ENCODE peak calls at places on chromosomes 4 and X, in six cellular contexts. One of them, this sample, is unnamed.

GRCh38 chr4:177064724-177065394 is 244.8 kb upstream of the NEIL3 start:
- DNase-seq in IMR-90: no peak
- DNase-seq in GM12878: no peak
- DNase-seq in A549: no peak
- DNase-seq in HepG2: no peak
- DNase-seq in K562: no peak
- DNase-seq in this sample: no peak

GRCh38 chr4:153233761-153234371 is 29.6 kb downstream of the TRIM2 start:
- DNase-seq in K562: no peak
- DNase-seq in GM12878: no peak
- DNase-seq in A549: peak
- DNase-seq in IMR-90: peak
- DNase-seq in HepG2: no peak
- DNase-seq in this sample: no peak

GRCh38 chr4:5976431-5976830 is 41.8 kb downstream of the C4orf50 start:
- DNase-seq in HepG2: no peak
- DNase-seq in GM12878: no peak
- DNase-seq in A549: no peak
- DNase-seq in K562: no peak
- DNase-seq in IMR-90: no peak
- DNase-seq in this sample: no peak

GRCh38 chrX:131762802-131763234 is 218.9 kb downstream of the OR13H1 start:
- DNase-seq in IMR-90: peak
- DNase-seq in A549: peak
- DNase-seq in GM12878: peak
- DNase-seq in HepG2: no peak
- DNase-seq in K562: peak
- DNase-seq in this sample: peak

GRCh38 chrX:21745756-21746155 is 12.2 kb downstream of the SMPX start:
- DNase-seq in HepG2: no peak
- DNase-seq in K562: peak
- DNase-seq in A549: peak
- DNase-seq in IMR-90: peak
- DNase-seq in GM12878: no peak
- DNase-seq in this sample: peak

GRCh38 chr4:183348706-183349659 is 26.8 kb upstream of the CLDN24 start:
- DNase-seq in K562: peak
- DNase-seq in HepG2: no peak
- DNase-seq in IMR-90: peak
- DNase-seq in GM12878: no peak
- DNase-seq in A549: no peak
- DNase-seq in this sample: no peak

GRCh38 chr4:156388826-156389225 is 435.2 kb upstream of the CTSO start:
- DNase-seq in IMR-90: peak
- DNase-seq in HepG2: no peak
- DNase-seq in GM12878: no peak
- DNase-seq in A549: no peak
- DNase-seq in K562: no peak
- DNase-seq in this sample: no peak

GRCh38 chr4:147526272-147526654 is 45.4 kb downstream of the EDNRA start:
- DNase-seq in A549: no peak
- DNase-seq in GM12878: no peak
- DNase-seq in HepG2: no peak
- DNase-seq in K562: no peak
- DNase-seq in IMR-90: no peak
- DNase-seq in this sample: peak

GRCh38 chrX:30880058-30880457 is 9.0 kb downstream of the TAB3 start:
- DNase-seq in A549: no peak
- DNase-seq in HepG2: no peak
- DNase-seq in K562: no peak
- DNase-seq in IMR-90: no peak
- DNase-seq in GM12878: no peak
- DNase-seq in this sample: no peak

GRCh38 chr4:76539979-76540378 is 105.0 kb downstream of the SHROOM3 start:
- DNase-seq in HepG2: no peak
- DNase-seq in K562: no peak
- DNase-seq in A549: no peak
- DNase-seq in IMR-90: no peak
- DNase-seq in GM12878: no peak
- DNase-seq in this sample: no peak

GRCh38 chr4:84803720-84804119 is 162.8 kb downstream of the WDFY3 start:
- DNase-seq in GM12878: no peak
- DNase-seq in HepG2: no peak
- DNase-seq in K562: no peak
- DNase-seq in IMR-90: peak
- DNase-seq in A549: no peak
- DNase-seq in this sample: no peak

DNA sequence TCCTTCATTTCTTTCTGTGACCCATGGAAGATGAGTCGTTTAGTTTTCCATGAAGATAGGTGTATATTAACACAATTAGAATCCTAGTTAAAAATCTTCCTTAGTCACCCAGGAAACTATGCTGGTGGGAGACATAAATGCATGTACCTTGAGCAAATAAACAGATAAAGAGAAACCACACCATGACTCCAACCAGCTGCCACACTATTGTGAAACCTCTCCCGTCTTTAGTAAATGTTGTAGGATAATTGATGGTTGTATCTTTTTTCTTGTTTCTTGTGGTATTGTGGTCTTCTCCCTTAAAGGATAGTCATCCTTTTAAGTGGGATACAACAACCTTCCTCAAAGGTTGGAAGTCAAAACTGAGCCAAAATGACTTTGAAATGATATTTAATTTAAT is 103.8 kb upstream of the LEF1 start:
- DNase-seq in GM12878: no peak
- DNase-seq in HepG2: no peak
- DNase-seq in A549: no peak
- DNase-seq in IMR-90: peak
- DNase-seq in K562: peak
- DNase-seq in this sample: no peak
- TF ChIP-seq BHLHE40 in GM12878: no peak
- TF ChIP-seq BHLHE40 in HepG2: no peak
- TF ChIP-seq BHLHE40 in A549: no peak
- TF ChIP-seq BHLHE40 in IMR-90: no peak
- TF ChIP-seq BHLHE40 in K562: no peak
- TF ChIP-seq BHLHE40 in this sample: no peak

GRCh38 chr4:111963158-111963557 is 182.1 kb upstream of the FAM241A start:
- DNase-seq in HepG2: no peak
- DNase-seq in IMR-90: no peak
- DNase-seq in GM12878: no peak
- DNase-seq in K562: no peak
- DNase-seq in A549: no peak
- DNase-seq in this sample: no peak

GRCh38 chr4:111961806-111962205 is 183.4 kb upstream of the FAM241A start:
- DNase-seq in HepG2: no peak
- DNase-seq in GM12878: no peak
- DNase-seq in A549: no peak
- DNase-seq in IMR-90: no peak
- DNase-seq in K562: no peak
- DNase-seq in this sample: no peak

GRCh38 chr4:111959202-111959601 is 186.1 kb upstream of the FAM241A start:
- DNase-seq in K562: no peak
- DNase-seq in HepG2: peak
- DNase-seq in GM12878: no peak
- DNase-seq in A549: peak
- DNase-seq in IMR-90: peak
- DNase-seq in this sample: no peak

GRCh38 chr4:111957992-111958391 is 187.3 kb upstream of the FAM241A start:
- DNase-seq in K562: no peak
- DNase-seq in IMR-90: no peak
- DNase-seq in A549: no peak
- DNase-seq in GM12878: no peak
- DNase-seq in HepG2: no peak
- DNase-seq in this sample: no peak

DNA sequence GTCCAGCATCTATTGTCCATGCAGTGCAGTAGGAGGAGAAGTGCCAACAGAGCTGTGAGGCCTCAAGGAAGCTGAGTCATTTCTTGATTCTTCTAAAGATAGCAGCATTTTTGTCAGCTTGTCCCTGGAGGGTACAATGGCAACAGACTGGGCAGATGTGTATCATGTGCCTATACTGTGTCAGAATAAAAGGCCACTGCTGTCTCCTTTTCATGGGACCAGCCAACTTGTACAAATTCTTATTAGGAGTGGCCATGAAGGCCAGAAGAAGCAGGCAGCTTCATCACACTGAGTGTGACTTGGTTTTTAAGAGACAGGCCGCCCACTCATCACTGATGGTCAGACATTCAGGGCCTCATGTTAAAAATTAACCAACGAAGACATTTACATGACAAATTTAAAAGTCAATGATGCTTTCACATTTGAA is 185.0 kb upstream of the FAM241A start:
- DNase-seq in K562: no peak
- DNase-seq in GM12878: peak
- DNase-seq in A549: no peak
- DNase-seq in IMR-90: no peak
- DNase-seq in HepG2: no peak
- DNase-seq in this sample: no peak
- TF ChIP-seq BHLHE40 in K562: no peak
- TF ChIP-seq BHLHE40 in GM12878: peak
- TF ChIP-seq BHLHE40 in A549: no peak
- TF ChIP-seq BHLHE40 in IMR-90: no peak
- TF ChIP-seq BHLHE40 in HepG2: no peak
- TF ChIP-seq BHLHE40 in this sample: no peak

DNA sequence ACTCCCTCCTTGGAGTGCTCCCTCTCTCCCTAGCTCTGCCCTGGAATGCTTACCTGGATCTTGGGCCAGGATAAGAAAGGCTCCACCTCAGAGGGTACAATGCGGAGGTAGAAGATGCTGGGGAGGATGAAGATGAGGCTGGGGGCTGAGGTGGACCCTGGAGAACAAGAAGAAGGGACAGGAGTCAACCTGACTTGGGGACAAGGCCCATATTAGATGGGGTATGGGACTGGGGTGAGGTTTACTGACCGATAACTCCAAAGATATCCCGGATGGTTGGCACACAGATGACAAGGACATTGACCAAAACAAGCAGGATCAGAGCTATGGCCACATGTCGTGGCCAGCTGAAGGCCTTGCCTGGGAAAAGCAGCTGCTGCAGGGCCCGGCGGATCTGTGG is 10.6 kb downstream of the SLC38A5 start:
- DNase-seq in K562: no peak
- DNase-seq in HepG2: no peak
- DNase-seq in IMR-90: no peak
- DNase-seq in GM12878: no peak
- DNase-seq in A549: no peak
- DNase-seq in this sample: no peak
- TF ChIP-seq BHLHE40 in K562: no peak
- TF ChIP-seq BHLHE40 in HepG2: no peak
- TF ChIP-seq BHLHE40 in IMR-90: no peak
- TF ChIP-seq BHLHE40 in GM12878: no peak
- TF ChIP-seq BHLHE40 in A549: no peak
- TF ChIP-seq BHLHE40 in this sample: no peak

GRCh38 chr4:8761824-8762205 is 109.8 kb downstream of the HMX1 start:
- DNase-seq in K562: no peak
- DNase-seq in IMR-90: no peak
- DNase-seq in GM12878: no peak
- DNase-seq in A549: no peak
- DNase-seq in HepG2: no peak
- DNase-seq in this sample: no peak

GRCh38 chr4:8759987-8760386 is 111.7 kb downstream of the HMX1 start:
- DNase-seq in IMR-90: no peak
- DNase-seq in HepG2: no peak
- DNase-seq in K562: no peak
- DNase-seq in A549: no peak
- DNase-seq in GM12878: no peak
- DNase-seq in this sample: no peak

GRCh38 chr4:8760561-8760960 is 111.1 kb downstream of the HMX1 start:
- DNase-seq in HepG2: no peak
- DNase-seq in IMR-90: no peak
- DNase-seq in A549: no peak
- DNase-seq in GM12878: no peak
- DNase-seq in K562: no peak
- DNase-seq in this sample: no peak

GRCh38 chr4:8762356-8762755 is 109.3 kb downstream of the HMX1 start:
- DNase-seq in HepG2: no peak
- DNase-seq in GM12878: no peak
- DNase-seq in IMR-90: no peak
- DNase-seq in A549: no peak
- DNase-seq in K562: no peak
- DNase-seq in this sample: no peak

DNA sequence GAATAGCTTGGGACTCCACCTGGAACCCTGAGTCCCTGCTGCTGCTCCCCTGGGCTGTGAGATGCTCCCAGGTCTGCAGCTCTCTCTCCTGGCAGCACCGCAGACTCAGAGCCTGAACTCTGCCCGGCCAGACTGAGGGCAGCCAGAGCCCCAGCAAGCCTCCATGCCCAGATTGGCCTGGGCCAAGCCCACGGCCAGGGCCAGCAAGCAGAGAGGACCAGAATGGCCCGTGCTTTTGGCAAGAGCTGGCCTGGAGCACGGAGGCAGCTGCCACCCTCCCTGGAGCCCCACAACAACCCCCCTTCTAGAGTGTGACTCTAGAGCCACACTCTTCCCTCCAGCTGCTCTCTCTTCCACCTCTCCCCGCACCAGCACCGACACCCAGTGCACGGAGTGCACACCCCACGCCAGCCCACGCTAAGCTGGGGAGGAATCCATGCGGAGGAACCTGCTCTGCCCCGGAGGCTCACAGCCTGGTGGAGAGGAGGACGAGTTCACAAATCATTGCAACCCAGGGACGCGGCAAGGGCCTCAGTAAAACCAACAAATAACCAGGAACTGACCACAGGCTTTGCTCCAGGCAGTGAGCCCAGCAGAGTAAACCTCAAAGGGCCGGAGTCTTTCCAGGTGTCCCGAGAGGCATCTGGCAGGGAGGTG is 110.3 kb downstream of the HMX1 start:
- DNase-seq in IMR-90: no peak
- DNase-seq in K562: no peak
- DNase-seq in HepG2: no peak
- DNase-seq in GM12878: no peak
- DNase-seq in A549: no peak
- DNase-seq in this sample: no peak
- TF ChIP-seq BHLHE40 in IMR-90: no peak
- TF ChIP-seq BHLHE40 in K562: no peak
- TF ChIP-seq BHLHE40 in HepG2: no peak
- TF ChIP-seq BHLHE40 in GM12878: no peak
- TF ChIP-seq BHLHE40 in A549: no peak
- TF ChIP-seq BHLHE40 in this sample: no peak

DNA sequence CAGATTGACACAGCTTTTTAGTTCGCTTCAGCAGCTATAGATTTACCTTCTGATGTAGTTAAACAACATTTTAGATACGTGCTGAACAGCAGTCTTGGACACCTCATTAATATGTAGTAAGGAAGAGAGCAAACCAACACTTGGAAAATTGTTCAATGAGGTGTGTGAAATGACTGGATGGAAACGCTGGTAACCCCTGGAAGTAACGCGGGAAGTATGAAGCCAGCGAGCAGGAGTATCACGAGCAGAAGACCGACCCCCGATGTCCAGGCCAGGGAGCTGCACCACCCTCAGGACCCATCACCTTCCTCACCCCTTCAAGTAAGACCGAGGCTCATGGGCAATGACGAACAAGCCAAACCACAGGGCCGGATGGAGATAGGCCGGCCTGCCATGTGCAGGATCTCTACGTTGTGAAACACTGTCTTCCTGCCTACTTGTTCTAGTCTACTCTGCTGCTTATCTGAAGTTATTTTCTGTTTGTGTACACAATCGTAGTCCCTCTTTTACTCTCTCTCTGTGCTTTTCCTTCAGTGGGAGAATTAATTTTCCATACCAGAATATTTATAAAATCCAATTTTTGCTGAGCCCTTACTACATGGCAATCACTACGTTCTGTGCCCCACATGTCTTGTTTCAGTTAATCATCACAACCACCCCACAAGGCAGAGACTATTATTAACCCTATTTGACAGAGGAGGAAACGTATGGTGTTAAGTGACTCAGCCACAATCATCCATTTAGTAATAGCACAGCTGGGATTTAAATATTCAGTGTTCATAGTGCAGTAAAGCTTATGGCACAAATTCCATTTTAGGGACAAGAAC is 221.7 kb downstream of the APBB2 start:
- DNase-seq in IMR-90: peak
- DNase-seq in HepG2: no peak
- DNase-seq in K562: no peak
- DNase-seq in A549: no peak
- DNase-seq in GM12878: peak
- DNase-seq in this sample: no peak
- TF ChIP-seq BHLHE40 in IMR-90: no peak
- TF ChIP-seq BHLHE40 in HepG2: no peak
- TF ChIP-seq BHLHE40 in K562: no peak
- TF ChIP-seq BHLHE40 in A549: no peak
- TF ChIP-seq BHLHE40 in GM12878: no peak
- TF ChIP-seq BHLHE40 in this sample: no peak

This sample was measured in HEK293T.